ENCODE peak calls at places on chromosomes 13 and 19, in six cellular contexts. One of them, this sample, is unnamed.

GRCh38 chr19:18060472-18060871 is 26.3 kb downstream of the IL12RB1 start:
- DNase-seq in T1000: no peak
- DNase-seq in activated T-cell treated with anti-CD3 and anti-CD28 coated beads for 48 hours: no peak
- DNase-seq in foreskin fibroblast: no peak
- DNase-seq in fibroblast of gingiva: no peak
- DNase-seq in RWPE2: no peak
- DNase-seq in this sample: no peak

GRCh38 chr19:11554160-11554559 is 4.9 kb downstream of the ELOF1 start:
- DNase-seq in T1000: no peak
- DNase-seq in activated T-cell treated with anti-CD3 and anti-CD28 coated beads for 48 hours: no peak
- DNase-seq in foreskin fibroblast: no peak
- DNase-seq in fibroblast of gingiva: no peak
- DNase-seq in RWPE2: no peak
- DNase-seq in this sample: no peak

GRCh38 chr13:27783111-27783510 is 9.2 kb upstream of the GSX1 start:
- DNase-seq in T1000: no peak
- DNase-seq in activated T-cell treated with anti-CD3 and anti-CD28 coated beads for 48 hours: no peak
- DNase-seq in foreskin fibroblast: no peak
- DNase-seq in fibroblast of gingiva: no peak
- DNase-seq in RWPE2: no peak
- DNase-seq in this sample: no peak

GRCh38 chr19:45104658-45105384 is 11.8 kb downstream of the PPP1R37 start:
- DNase-seq in T1000: no peak
- DNase-seq in activated T-cell treated with anti-CD3 and anti-CD28 coated beads for 48 hours: no peak
- DNase-seq in foreskin fibroblast: no peak
- DNase-seq in fibroblast of gingiva: no peak
- DNase-seq in RWPE2: no peak
- DNase-seq in this sample: no peak

GRCh38 chr19:49020931-49021895 is 2.9 kb downstream of the CGB3 start:
- DNase-seq in T1000: no peak
- DNase-seq in activated T-cell treated with anti-CD3 and anti-CD28 coated beads for 48 hours: no peak
- DNase-seq in foreskin fibroblast: peak
- DNase-seq in fibroblast of gingiva: peak
- DNase-seq in RWPE2: no peak
- DNase-seq in this sample: no peak

GRCh38 chr19:46410205-46411087 is 2.9 kb downstream of the CCDC8 start:
- DNase-seq in T1000: no peak
- DNase-seq in activated T-cell treated with anti-CD3 and anti-CD28 coated beads for 48 hours: no peak
- DNase-seq in foreskin fibroblast: no peak
- DNase-seq in fibroblast of gingiva: no peak
- DNase-seq in RWPE2: no peak
- DNase-seq in this sample: no peak

GRCh38 chr13:49326222-49326917 is 78.6 kb downstream of the CDADC1 start:
- DNase-seq in T1000: no peak
- DNase-seq in activated T-cell treated with anti-CD3 and anti-CD28 coated beads for 48 hours: no peak
- DNase-seq in foreskin fibroblast: no peak
- DNase-seq in fibroblast of gingiva: no peak
- DNase-seq in RWPE2: no peak
- DNase-seq in this sample: no peak

GRCh38 chr13:98285852-98286594 is 109.0 kb upstream of the RNF113B start:
- DNase-seq in T1000: no peak
- DNase-seq in activated T-cell treated with anti-CD3 and anti-CD28 coated beads for 48 hours: no peak
- DNase-seq in foreskin fibroblast: no peak
- DNase-seq in fibroblast of gingiva: no peak
- DNase-seq in RWPE2: no peak
- DNase-seq in this sample: no peak

GRCh38 chr13:29924951-29925350 is 74.5 kb upstream of the UBL3 start:
- DNase-seq in T1000: no peak
- DNase-seq in activated T-cell treated with anti-CD3 and anti-CD28 coated beads for 48 hours: no peak
- DNase-seq in foreskin fibroblast: no peak
- DNase-seq in fibroblast of gingiva: no peak
- DNase-seq in RWPE2: no peak
- DNase-seq in this sample: no peak

GRCh38 chr13:107730835-107731234 is 484.5 kb downstream of the LIG4 start:
- DNase-seq in T1000: no peak
- DNase-seq in activated T-cell treated with anti-CD3 and anti-CD28 coated beads for 48 hours: no peak
- DNase-seq in foreskin fibroblast: no peak
- DNase-seq in fibroblast of gingiva: peak
- DNase-seq in RWPE2: no peak
- DNase-seq in this sample: no peak

GRCh38 chr19:4748589-4748988 is 24.9 kb upstream of the DPP9 start:
- DNase-seq in T1000: no peak
- DNase-seq in activated T-cell treated with anti-CD3 and anti-CD28 coated beads for 48 hours: no peak
- DNase-seq in foreskin fibroblast: no peak
- DNase-seq in fibroblast of gingiva: no peak
- DNase-seq in RWPE2: no peak
- DNase-seq in this sample: no peak

GRCh38 chr19:12567951-12568350 is 16.7 kb upstream of the ZNF564 start:
- DNase-seq in T1000: no peak
- DNase-seq in activated T-cell treated with anti-CD3 and anti-CD28 coated beads for 48 hours: no peak
- DNase-seq in foreskin fibroblast: peak
- DNase-seq in fibroblast of gingiva: peak
- DNase-seq in RWPE2: no peak
- DNase-seq in this sample: no peak

GRCh38 chr13:73059460-73060250 is 850 bp downstream of the KLF5 start:
- DNase-seq in T1000: peak
- DNase-seq in activated T-cell treated with anti-CD3 and anti-CD28 coated beads for 48 hours: peak
- DNase-seq in foreskin fibroblast: peak
- DNase-seq in fibroblast of gingiva: peak
- DNase-seq in RWPE2: no peak
- DNase-seq in this sample: no peak

GRCh38 chr13:113461022-113461751 is 7.9 kb upstream of the ADPRHL1 start:
- DNase-seq in T1000: no peak
- DNase-seq in activated T-cell treated with anti-CD3 and anti-CD28 coated beads for 48 hours: no peak
- DNase-seq in foreskin fibroblast: no peak
- DNase-seq in fibroblast of gingiva: no peak
- DNase-seq in RWPE2: no peak
- DNase-seq in this sample: no peak

GRCh38 chr19:50607874-50608785 is 31.6 kb downstream of the SYT3 start:
- DNase-seq in T1000: no peak
- DNase-seq in activated T-cell treated with anti-CD3 and anti-CD28 coated beads for 48 hours: peak
- DNase-seq in foreskin fibroblast: peak
- DNase-seq in fibroblast of gingiva: peak
- DNase-seq in RWPE2: peak
- DNase-seq in this sample: peak

GRCh38 chr19:48650974-48651681 is 5.1 kb upstream of the CA11 start:
- DNase-seq in T1000: no peak
- DNase-seq in activated T-cell treated with anti-CD3 and anti-CD28 coated beads for 48 hours: no peak
- DNase-seq in foreskin fibroblast: no peak
- DNase-seq in fibroblast of gingiva: no peak
- DNase-seq in RWPE2: no peak
- DNase-seq in this sample: no peak

GRCh38 chr19:35031072-35031881 is 1.0 kb downstream of the SCN1B start:
- DNase-seq in T1000: no peak
- DNase-seq in activated T-cell treated with anti-CD3 and anti-CD28 coated beads for 48 hours: no peak
- DNase-seq in foreskin fibroblast: peak
- DNase-seq in fibroblast of gingiva: peak
- DNase-seq in RWPE2: no peak
- DNase-seq in this sample: no peak

GRCh38 chr19:56112313-56112709 is 8.8 kb downstream of the ZNF787 start:
- DNase-seq in T1000: no peak
- DNase-seq in activated T-cell treated with anti-CD3 and anti-CD28 coated beads for 48 hours: no peak
- DNase-seq in foreskin fibroblast: no peak
- DNase-seq in fibroblast of gingiva: no peak
- DNase-seq in RWPE2: no peak
- DNase-seq in this sample: no peak

GRCh38 chr19:40224342-40225148 is 1.9 kb downstream of the CCNP start:
- DNase-seq in T1000: no peak
- DNase-seq in activated T-cell treated with anti-CD3 and anti-CD28 coated beads for 48 hours: no peak
- DNase-seq in foreskin fibroblast: no peak
- DNase-seq in fibroblast of gingiva: no peak
- DNase-seq in RWPE2: peak
- DNase-seq in this sample: no peak

GRCh38 chr13:95404141-95404882 is 103.1 kb upstream of the ABCC4 start:
- DNase-seq in T1000: peak
- DNase-seq in activated T-cell treated with anti-CD3 and anti-CD28 coated beads for 48 hours: peak
- DNase-seq in foreskin fibroblast: peak
- DNase-seq in fibroblast of gingiva: peak
- DNase-seq in RWPE2: no peak
- DNase-seq in this sample: peak

This sample was measured in GDM1.